ENCODE peak calls at places on chromosomes 5 and 9, in four cellular contexts. One of them, this sample, is unnamed.
A peak's percentile ranks its signal among the peaks of the same experiment; 100 is the strongest.

GRCh38 chr9:128636024-128636390 is 20.6 kb downstream of the DYNC2I2 start:
- DNase-seq in stromal cell of bone marrow: no peak
- DNase-seq in AG09309: no peak
- DNase-seq in cardiac fibroblast: no peak
- DNase-seq in this sample: peak; percentile 41

GRCh38 chr5:168658394-168658793 is 79.2 kb upstream of the PANK3 start:
- DNase-seq in AG09309: no peak
- DNase-seq in cardiac fibroblast: no peak
- DNase-seq in stromal cell of bone marrow: no peak
- DNase-seq in this sample: no peak

GRCh38 chr5:98309785-98310566 is 463.5 kb upstream of the RGMB start:
- DNase-seq in cardiac fibroblast: peak; percentile 100
- DNase-seq in AG09309: peak; percentile 91
- DNase-seq in stromal cell of bone marrow: peak; percentile 98
- DNase-seq in this sample: no peak

GRCh38 chr5:74408150-74409043 is 232.1 kb downstream of the ENC1 start:
- DNase-seq in cardiac fibroblast: no peak
- DNase-seq in AG09309: no peak
- DNase-seq in stromal cell of bone marrow: no peak
- DNase-seq in this sample: no peak

GRCh38 chr9:70020217-70020616 is 23.4 kb upstream of the MAMDC2 start:
- DNase-seq in AG09309: no peak
- DNase-seq in cardiac fibroblast: no peak
- DNase-seq in stromal cell of bone marrow: no peak
- DNase-seq in this sample: no peak

GRCh38 chr9:127828262-127829031 is 25.8 kb downstream of the FPGS start:
- DNase-seq in stromal cell of bone marrow: peak; percentile 64
- DNase-seq in cardiac fibroblast: peak; percentile 73
- DNase-seq in AG09309: no peak
- DNase-seq in this sample: no peak

GRCh38 chr5:101390317-101390908 is 487.3 kb upstream of the ST8SIA4 start:
- DNase-seq in cardiac fibroblast: peak; percentile 71
- DNase-seq in AG09309: peak; percentile 14
- DNase-seq in stromal cell of bone marrow: peak; percentile 74
- DNase-seq in this sample: peak; percentile 37

GRCh38 chr5:175654346-175654745 is 3.5 kb upstream of the HRH2 start:
- DNase-seq in AG09309: no peak
- DNase-seq in stromal cell of bone marrow: no peak
- DNase-seq in cardiac fibroblast: no peak
- DNase-seq in this sample: no peak

GRCh38 chr5:43191740-43192557 is at the start of gene NIM1K:
- DNase-seq in cardiac fibroblast: peak; percentile 14
- DNase-seq in stromal cell of bone marrow: no peak
- DNase-seq in AG09309: no peak
- DNase-seq in this sample: peak; percentile 76

GRCh38 chr5:111223086-111223789 is 946 bp upstream of the CAMK4 start:
- DNase-seq in stromal cell of bone marrow: no peak
- DNase-seq in cardiac fibroblast: no peak
- DNase-seq in AG09309: no peak
- DNase-seq in this sample: peak; percentile 60

GRCh38 chr9:27749838-27750237 is 176.6 kb upstream of the C9orf72 start:
- DNase-seq in AG09309: no peak
- DNase-seq in stromal cell of bone marrow: no peak
- DNase-seq in cardiac fibroblast: peak; percentile 14
- DNase-seq in this sample: peak; percentile 39

GRCh38 chr5:115170128-115170923 is 618 bp upstream of the TRIM36 start:
- DNase-seq in stromal cell of bone marrow: no peak
- DNase-seq in AG09309: no peak
- DNase-seq in cardiac fibroblast: no peak
- DNase-seq in this sample: peak; percentile 11

GRCh38 chr5:22611327-22611726 is 241.8 kb downstream of the CDH12 start:
- DNase-seq in stromal cell of bone marrow: no peak
- DNase-seq in cardiac fibroblast: no peak
- DNase-seq in AG09309: no peak
- DNase-seq in this sample: no peak

GRCh38 chr9:129075996-129076639 is 4.8 kb upstream of the DOLPP1 start:
- DNase-seq in AG09309: no peak
- DNase-seq in cardiac fibroblast: no peak
- DNase-seq in stromal cell of bone marrow: no peak
- DNase-seq in this sample: no peak

GRCh38 chr5:171336486-171337206 is 27.6 kb downstream of the TLX3 start:
- DNase-seq in stromal cell of bone marrow: peak; percentile 34
- DNase-seq in AG09309: peak; percentile 21
- DNase-seq in cardiac fibroblast: peak; percentile 76
- DNase-seq in this sample: peak; percentile 86

GRCh38 chr5:155482428-155482827 is 468.9 kb downstream of the KIF4B start:
- DNase-seq in cardiac fibroblast: no peak
- DNase-seq in stromal cell of bone marrow: no peak
- DNase-seq in AG09309: no peak
- DNase-seq in this sample: no peak

GRCh38 chr5:170333161-170333909 is 35.8 kb upstream of the LCP2 start:
- DNase-seq in AG09309: no peak
- DNase-seq in cardiac fibroblast: no peak
- DNase-seq in stromal cell of bone marrow: no peak
- DNase-seq in this sample: no peak

GRCh38 chr5:131952286-131952857 is 6.9 kb upstream of the MEIKIN start:
- DNase-seq in AG09309: no peak
- DNase-seq in stromal cell of bone marrow: no peak
- DNase-seq in cardiac fibroblast: peak; percentile 8
- DNase-seq in this sample: no peak

GRCh38 chr5:41735213-41735612 is 135.0 kb downstream of the OXCT1 start:
- DNase-seq in stromal cell of bone marrow: no peak
- DNase-seq in AG09309: no peak
- DNase-seq in cardiac fibroblast: no peak
- DNase-seq in this sample: no peak

GRCh38 chr9:134066923-134067851 is 639 bp downstream of the BRD3 start:
- DNase-seq in cardiac fibroblast: peak; percentile 34
- DNase-seq in AG09309: no peak
- DNase-seq in stromal cell of bone marrow: no peak
- DNase-seq in this sample: no peak

GRCh38 chr5:148457183-148457620 is 73.4 kb downstream of the FBXO38 start:
- DNase-seq in AG09309: no peak
- DNase-seq in cardiac fibroblast: no peak
- DNase-seq in stromal cell of bone marrow: no peak
- DNase-seq in this sample: no peak

GRCh38 chr5:124742983-124743533 is 3.4 kb downstream of the ZNF608 start:
- DNase-seq in stromal cell of bone marrow: no peak
- DNase-seq in cardiac fibroblast: peak; percentile 87
- DNase-seq in AG09309: no peak
- DNase-seq in this sample: peak; percentile 78

GRCh38 chr9:75001719-75002421 is 26.2 kb downstream of the CARNMT1 start:
- DNase-seq in cardiac fibroblast: peak; percentile 95
- DNase-seq in stromal cell of bone marrow: peak; percentile 74
- DNase-seq in AG09309: peak; percentile 80
- DNase-seq in this sample: peak; percentile 91

This sample was measured in cerebellar cortex.